ENCODE peak calls at places on chromosome 5, in ten cellular contexts. One of them, this sample, is unnamed.

GRCh38 chr5:159211712-159212111 is 2.4 kb upstream of the RNF145 start:
- DNase-seq in mammary epithelial cell: no peak
- DNase-seq in prostate gland: no peak
- DNase-seq in effector memory CD4-positive, alpha-beta T cell: no peak
- DNase-seq in fibroblast of lung: no peak
- DNase-seq in GM04504: no peak
- DNase-seq in NCI-H1092 treated with DMSO at 0.1 percent for 48 hours: no peak
- DNase-seq in CD4-positive, alpha-beta memory T cell: no peak
- DNase-seq in mesenchymal stem cell: no peak
- DNase-seq in C1 segment of cervical spinal cord: no peak
- DNase-seq in this sample: no peak

GRCh38 chr5:134099939-134100282 is 14.6 kb upstream of the TCF7 start:
- DNase-seq in GM04504: no peak
- DNase-seq in mesenchymal stem cell: no peak
- DNase-seq in effector memory CD4-positive, alpha-beta T cell: no peak
- DNase-seq in C1 segment of cervical spinal cord: no peak
- DNase-seq in fibroblast of lung: no peak
- DNase-seq in NCI-H1092 treated with DMSO at 0.1 percent for 48 hours: no peak
- DNase-seq in mammary epithelial cell: no peak
- DNase-seq in CD4-positive, alpha-beta memory T cell: no peak
- DNase-seq in prostate gland: no peak
- DNase-seq in this sample: no peak

GRCh38 chr5:93585753-93586385 is 2.8 kb downstream of the NR2F1 start:
- DNase-seq in GM04504: no peak
- DNase-seq in effector memory CD4-positive, alpha-beta T cell: no peak
- DNase-seq in CD4-positive, alpha-beta memory T cell: no peak
- DNase-seq in mammary epithelial cell: peak; percentile 6
- DNase-seq in mesenchymal stem cell: peak; percentile 63
- DNase-seq in NCI-H1092 treated with DMSO at 0.1 percent for 48 hours: peak; percentile 23
- DNase-seq in fibroblast of lung: peak; percentile 64
- DNase-seq in C1 segment of cervical spinal cord: no peak
- DNase-seq in prostate gland: no peak
- DNase-seq in this sample: no peak

GRCh38 chr5:148848378-148849031 is 22.1 kb downstream of the ADRB2 start:
- DNase-seq in prostate gland: no peak
- DNase-seq in CD4-positive, alpha-beta memory T cell: peak; percentile 56
- DNase-seq in fibroblast of lung: no peak
- DNase-seq in effector memory CD4-positive, alpha-beta T cell: no peak
- DNase-seq in GM04504: no peak
- DNase-seq in NCI-H1092 treated with DMSO at 0.1 percent for 48 hours: no peak
- DNase-seq in mesenchymal stem cell: no peak
- DNase-seq in C1 segment of cervical spinal cord: no peak
- DNase-seq in mammary epithelial cell: no peak
- DNase-seq in this sample: no peak

GRCh38 chr5:51384281-51384840 is 1.1 kb downstream of the ISL1 start:
- DNase-seq in GM04504: no peak
- DNase-seq in fibroblast of lung: no peak
- DNase-seq in prostate gland: no peak
- DNase-seq in effector memory CD4-positive, alpha-beta T cell: no peak
- DNase-seq in CD4-positive, alpha-beta memory T cell: no peak
- DNase-seq in C1 segment of cervical spinal cord: no peak
- DNase-seq in mesenchymal stem cell: peak; percentile 50
- DNase-seq in NCI-H1092 treated with DMSO at 0.1 percent for 48 hours: no peak
- DNase-seq in mammary epithelial cell: no peak
- DNase-seq in this sample: no peak

GRCh38 chr5:68873198-68873597 is 220.6 kb upstream of the SLC30A5 start:
- DNase-seq in mesenchymal stem cell: no peak
- DNase-seq in NCI-H1092 treated with DMSO at 0.1 percent for 48 hours: no peak
- DNase-seq in effector memory CD4-positive, alpha-beta T cell: no peak
- DNase-seq in GM04504: no peak
- DNase-seq in prostate gland: no peak
- DNase-seq in C1 segment of cervical spinal cord: no peak
- DNase-seq in fibroblast of lung: no peak
- DNase-seq in CD4-positive, alpha-beta memory T cell: no peak
- DNase-seq in mammary epithelial cell: no peak
- DNase-seq in this sample: no peak

GRCh38 chr5:90658620-90659019 is 100.0 kb downstream of the ADGRV1 start:
- DNase-seq in prostate gland: no peak
- DNase-seq in mesenchymal stem cell: no peak
- DNase-seq in GM04504: no peak
- DNase-seq in effector memory CD4-positive, alpha-beta T cell: no peak
- DNase-seq in CD4-positive, alpha-beta memory T cell: no peak
- DNase-seq in mammary epithelial cell: no peak
- DNase-seq in fibroblast of lung: no peak
- DNase-seq in NCI-H1092 treated with DMSO at 0.1 percent for 48 hours: no peak
- DNase-seq in C1 segment of cervical spinal cord: no peak
- DNase-seq in this sample: no peak

GRCh38 chr5:172164773-172165212 is 23.2 kb downstream of the STK10 start:
- DNase-seq in NCI-H1092 treated with DMSO at 0.1 percent for 48 hours: no peak
- DNase-seq in CD4-positive, alpha-beta memory T cell: no peak
- DNase-seq in C1 segment of cervical spinal cord: peak; percentile 33
- DNase-seq in effector memory CD4-positive, alpha-beta T cell: no peak
- DNase-seq in mammary epithelial cell: peak; percentile 58
- DNase-seq in fibroblast of lung: peak; percentile 50
- DNase-seq in GM04504: no peak
- DNase-seq in prostate gland: no peak
- DNase-seq in mesenchymal stem cell: no peak
- DNase-seq in this sample: peak; percentile 74

GRCh38 chr5:54446169-54446786 is 9.2 kb upstream of the HSPB3 start:
- DNase-seq in NCI-H1092 treated with DMSO at 0.1 percent for 48 hours: no peak
- DNase-seq in effector memory CD4-positive, alpha-beta T cell: no peak
- DNase-seq in C1 segment of cervical spinal cord: no peak
- DNase-seq in prostate gland: no peak
- DNase-seq in CD4-positive, alpha-beta memory T cell: no peak
- DNase-seq in fibroblast of lung: no peak
- DNase-seq in mammary epithelial cell: no peak
- DNase-seq in GM04504: peak; percentile 16
- DNase-seq in mesenchymal stem cell: no peak
- DNase-seq in this sample: peak; percentile 50

GRCh38 chr5:141850183-141850768 is 27.9 kb downstream of the PCDH1 start:
- DNase-seq in effector memory CD4-positive, alpha-beta T cell: peak; percentile 11
- DNase-seq in fibroblast of lung: peak; percentile 29
- DNase-seq in CD4-positive, alpha-beta memory T cell: no peak
- DNase-seq in prostate gland: peak; percentile 44
- DNase-seq in NCI-H1092 treated with DMSO at 0.1 percent for 48 hours: peak; percentile 46
- DNase-seq in GM04504: no peak
- DNase-seq in mesenchymal stem cell: no peak
- DNase-seq in mammary epithelial cell: no peak
- DNase-seq in C1 segment of cervical spinal cord: no peak
- DNase-seq in this sample: no peak

GRCh38 chr5:40514986-40515385 is 164.7 kb upstream of the PTGER4 start:
- DNase-seq in mesenchymal stem cell: no peak
- DNase-seq in NCI-H1092 treated with DMSO at 0.1 percent for 48 hours: no peak
- DNase-seq in fibroblast of lung: no peak
- DNase-seq in CD4-positive, alpha-beta memory T cell: peak; percentile 37
- DNase-seq in mammary epithelial cell: no peak
- DNase-seq in prostate gland: no peak
- DNase-seq in GM04504: no peak
- DNase-seq in C1 segment of cervical spinal cord: no peak
- DNase-seq in effector memory CD4-positive, alpha-beta T cell: no peak
- DNase-seq in this sample: no peak

GRCh38 chr5:137051165-137051564 is 448.0 kb downstream of the SPOCK1 start:
- DNase-seq in GM04504: no peak
- DNase-seq in fibroblast of lung: no peak
- DNase-seq in CD4-positive, alpha-beta memory T cell: no peak
- DNase-seq in C1 segment of cervical spinal cord: no peak
- DNase-seq in effector memory CD4-positive, alpha-beta T cell: no peak
- DNase-seq in mammary epithelial cell: peak; percentile 2
- DNase-seq in mesenchymal stem cell: no peak
- DNase-seq in NCI-H1092 treated with DMSO at 0.1 percent for 48 hours: no peak
- DNase-seq in prostate gland: no peak
- DNase-seq in this sample: no peak

GRCh38 chr5:94397508-94397907 is 220.9 kb downstream of the KIAA0825 start:
- DNase-seq in GM04504: no peak
- DNase-seq in C1 segment of cervical spinal cord: no peak
- DNase-seq in CD4-positive, alpha-beta memory T cell: no peak
- DNase-seq in NCI-H1092 treated with DMSO at 0.1 percent for 48 hours: no peak
- DNase-seq in fibroblast of lung: no peak
- DNase-seq in mesenchymal stem cell: no peak
- DNase-seq in prostate gland: no peak
- DNase-seq in mammary epithelial cell: no peak
- DNase-seq in effector memory CD4-positive, alpha-beta T cell: no peak
- DNase-seq in this sample: no peak

GRCh38 chr5:10801931-10802674 is 41.1 kb upstream of the DAP start:
- DNase-seq in NCI-H1092 treated with DMSO at 0.1 percent for 48 hours: no peak
- DNase-seq in CD4-positive, alpha-beta memory T cell: no peak
- DNase-seq in effector memory CD4-positive, alpha-beta T cell: no peak
- DNase-seq in GM04504: no peak
- DNase-seq in prostate gland: no peak
- DNase-seq in fibroblast of lung: peak; percentile 19
- DNase-seq in mesenchymal stem cell: no peak
- DNase-seq in mammary epithelial cell: no peak
- DNase-seq in C1 segment of cervical spinal cord: no peak
- DNase-seq in this sample: no peak

GRCh38 chr5:164277720-164278119 is 772.3 kb downstream of the MAT2B start:
- DNase-seq in fibroblast of lung: peak; percentile 33
- DNase-seq in NCI-H1092 treated with DMSO at 0.1 percent for 48 hours: no peak
- DNase-seq in mammary epithelial cell: peak; percentile 22
- DNase-seq in CD4-positive, alpha-beta memory T cell: no peak
- DNase-seq in C1 segment of cervical spinal cord: no peak
- DNase-seq in prostate gland: no peak
- DNase-seq in GM04504: no peak
- DNase-seq in effector memory CD4-positive, alpha-beta T cell: no peak
- DNase-seq in mesenchymal stem cell: peak; percentile 4
- DNase-seq in this sample: no peak

GRCh38 chr5:38253759-38254158 is 4.6 kb upstream of the EGFLAM start:
- DNase-seq in prostate gland: no peak
- DNase-seq in C1 segment of cervical spinal cord: no peak
- DNase-seq in fibroblast of lung: no peak
- DNase-seq in effector memory CD4-positive, alpha-beta T cell: no peak
- DNase-seq in NCI-H1092 treated with DMSO at 0.1 percent for 48 hours: no peak
- DNase-seq in GM04504: no peak
- DNase-seq in mammary epithelial cell: no peak
- DNase-seq in mesenchymal stem cell: no peak
- DNase-seq in CD4-positive, alpha-beta memory T cell: no peak
- DNase-seq in this sample: no peak

GRCh38 chr5:81789033-81789432 is 38.1 kb upstream of the SSBP2 start:
- DNase-seq in prostate gland: no peak
- DNase-seq in mammary epithelial cell: peak; percentile 75
- DNase-seq in NCI-H1092 treated with DMSO at 0.1 percent for 48 hours: no peak
- DNase-seq in mesenchymal stem cell: peak; percentile 84
- DNase-seq in GM04504: no peak
- DNase-seq in effector memory CD4-positive, alpha-beta T cell: no peak
- DNase-seq in C1 segment of cervical spinal cord: no peak
- DNase-seq in CD4-positive, alpha-beta memory T cell: no peak
- DNase-seq in fibroblast of lung: peak; percentile 59
- DNase-seq in this sample: no peak

GRCh38 chr5:149990518-149991376 is 9.7 kb downstream of the TIGD6 start:
- DNase-seq in NCI-H1092 treated with DMSO at 0.1 percent for 48 hours: peak; percentile 52
- DNase-seq in mammary epithelial cell: peak; percentile 57
- DNase-seq in GM04504: peak; percentile 37
- DNase-seq in C1 segment of cervical spinal cord: peak; percentile 7
- DNase-seq in mesenchymal stem cell: peak; percentile 78
- DNase-seq in fibroblast of lung: peak; percentile 77
- DNase-seq in prostate gland: peak; percentile 84
- DNase-seq in effector memory CD4-positive, alpha-beta T cell: peak; percentile 38
- DNase-seq in CD4-positive, alpha-beta memory T cell: peak; percentile 60
- DNase-seq in this sample: peak; percentile 63

GRCh38 chr5:168822745-168823281 is 243.6 kb upstream of the PANK3 start:
- DNase-seq in CD4-positive, alpha-beta memory T cell: no peak
- DNase-seq in GM04504: peak; percentile 20
- DNase-seq in mammary epithelial cell: peak; percentile 22
- DNase-seq in NCI-H1092 treated with DMSO at 0.1 percent for 48 hours: no peak
- DNase-seq in C1 segment of cervical spinal cord: no peak
- DNase-seq in mesenchymal stem cell: no peak
- DNase-seq in prostate gland: no peak
- DNase-seq in effector memory CD4-positive, alpha-beta T cell: no peak
- DNase-seq in fibroblast of lung: no peak
- DNase-seq in this sample: no peak